ENCODE peak calls at places on chromosome 6, in five cellular contexts. One of them, this sample, is unnamed.

GRCh38 chr6:43804550-43805223 is 34.7 kb downstream of the VEGFA start:
- DNase-seq in AG08396: no peak
- DNase-seq in HTR-8/SVneo: no peak
- DNase-seq in activated T-cell treated with anti-CD3 and anti-CD28 coated beads for 4 hours: no peak
- DNase-seq in iPS DF 19.7: no peak
- DNase-seq in this sample: no peak

GRCh38 chr6:34574647-34575293 is 18.6 kb upstream of the SPDEF start:
- DNase-seq in AG08396: peak
- DNase-seq in activated T-cell treated with anti-CD3 and anti-CD28 coated beads for 4 hours: no peak
- DNase-seq in HTR-8/SVneo: no peak
- DNase-seq in iPS DF 19.7: no peak
- DNase-seq in this sample: no peak

GRCh38 chr6:16766043-16766521 is 4.8 kb upstream of the ATXN1 start:
- DNase-seq in activated T-cell treated with anti-CD3 and anti-CD28 coated beads for 4 hours: no peak
- DNase-seq in AG08396: peak
- DNase-seq in iPS DF 19.7: no peak
- DNase-seq in HTR-8/SVneo: no peak
- DNase-seq in this sample: no peak

GRCh38 chr6:7136859-7137334 is 29.1 kb downstream of the RREB1 start:
- DNase-seq in activated T-cell treated with anti-CD3 and anti-CD28 coated beads for 4 hours: no peak
- DNase-seq in AG08396: no peak
- DNase-seq in iPS DF 19.7: no peak
- DNase-seq in HTR-8/SVneo: no peak
- DNase-seq in this sample: no peak

GRCh38 chr6:39078695-39079094 is 30.1 kb downstream of the GLP1R start:
- DNase-seq in activated T-cell treated with anti-CD3 and anti-CD28 coated beads for 4 hours: no peak
- DNase-seq in AG08396: no peak
- DNase-seq in HTR-8/SVneo: no peak
- DNase-seq in iPS DF 19.7: no peak
- DNase-seq in this sample: no peak

GRCh38 chr6:85498596-85499258 is 48.8 kb downstream of the NT5E start:
- DNase-seq in HTR-8/SVneo: no peak
- DNase-seq in AG08396: no peak
- DNase-seq in iPS DF 19.7: no peak
- DNase-seq in activated T-cell treated with anti-CD3 and anti-CD28 coated beads for 4 hours: no peak
- DNase-seq in this sample: peak

GRCh38 chr6:15344186-15344506 is 98.3 kb downstream of the JARID2 start:
- DNase-seq in iPS DF 19.7: no peak
- DNase-seq in AG08396: no peak
- DNase-seq in HTR-8/SVneo: no peak
- DNase-seq in activated T-cell treated with anti-CD3 and anti-CD28 coated beads for 4 hours: no peak
- DNase-seq in this sample: no peak

GRCh38 chr6:80454661-80455365 is 348.3 kb downstream of the BCKDHB start:
- DNase-seq in AG08396: no peak
- DNase-seq in activated T-cell treated with anti-CD3 and anti-CD28 coated beads for 4 hours: no peak
- DNase-seq in HTR-8/SVneo: no peak
- DNase-seq in iPS DF 19.7: no peak
- DNase-seq in this sample: peak

GRCh38 chr6:41964201-41964887 is 22.7 kb upstream of the CCND3 start:
- DNase-seq in HTR-8/SVneo: no peak
- DNase-seq in AG08396: no peak
- DNase-seq in activated T-cell treated with anti-CD3 and anti-CD28 coated beads for 4 hours: no peak
- DNase-seq in iPS DF 19.7: no peak
- DNase-seq in this sample: no peak

GRCh38 chr6:34142046-34142445 is 3.8 kb downstream of the GRM4 start:
- DNase-seq in iPS DF 19.7: no peak
- DNase-seq in activated T-cell treated with anti-CD3 and anti-CD28 coated beads for 4 hours: no peak
- DNase-seq in HTR-8/SVneo: no peak
- DNase-seq in AG08396: no peak
- DNase-seq in this sample: no peak